ENCODE peak calls at places on chromosomes 6 and 20, in four cellular contexts. One of them, this sample, is unnamed.

GRCh38 chr6:92160226-92160625 is 1259.1 kb downstream of the EPHA7 start:
- DNase-seq in heart right ventricle: no peak
- DNase-seq in sigmoid colon: no peak
- DNase-seq in Calu3: no peak
- DNase-seq in this sample: no peak

GRCh38 chr6:13234130-13234529 is 94.2 kb downstream of the TBC1D7 start:
- DNase-seq in heart right ventricle: no peak
- DNase-seq in sigmoid colon: no peak
- DNase-seq in Calu3: no peak
- DNase-seq in this sample: no peak

GRCh38 chr6:74439412-74439811 is 743.4 kb downstream of the CD109 start:
- DNase-seq in heart right ventricle: no peak
- DNase-seq in sigmoid colon: no peak
- DNase-seq in Calu3: no peak
- DNase-seq in this sample: no peak

GRCh38 chr6:21846541-21847451 is 253.2 kb downstream of the SOX4 start:
- DNase-seq in heart right ventricle: no peak
- DNase-seq in sigmoid colon: no peak
- DNase-seq in Calu3: peak
- DNase-seq in this sample: no peak

GRCh38 chr6:109455161-109455501 is 441 bp downstream of the MICAL1 start:
- DNase-seq in heart right ventricle: no peak
- DNase-seq in sigmoid colon: no peak
- DNase-seq in Calu3: peak
- DNase-seq in this sample: no peak

GRCh38 chr6:130752292-130752691 is 74.9 kb upstream of the SMLR1 start:
- DNase-seq in heart right ventricle: no peak
- DNase-seq in sigmoid colon: no peak
- DNase-seq in Calu3: no peak
- DNase-seq in this sample: no peak

GRCh38 chr6:111121789-111122350 is 34.6 kb downstream of the SLC16A10 start:
- DNase-seq in heart right ventricle: no peak
- DNase-seq in sigmoid colon: no peak
- DNase-seq in Calu3: no peak
- DNase-seq in this sample: no peak

GRCh38 chr6:74780831-74781230 is 425.0 kb downstream of the COL12A1 start:
- DNase-seq in heart right ventricle: no peak
- DNase-seq in sigmoid colon: no peak
- DNase-seq in Calu3: no peak
- DNase-seq in this sample: no peak

GRCh38 chr6:82410151-82410621 is 46.6 kb downstream of the TPBG start:
- DNase-seq in heart right ventricle: no peak
- DNase-seq in sigmoid colon: no peak
- DNase-seq in Calu3: no peak
- DNase-seq in this sample: no peak

GRCh38 chr6:88298446-88298845 is 132.3 kb upstream of the CNR1 start:
- DNase-seq in heart right ventricle: no peak
- DNase-seq in sigmoid colon: no peak
- DNase-seq in Calu3: no peak
- DNase-seq in this sample: no peak

GRCh38 chr6:136923116-136923953 is 1.2 kb downstream of the SLC35D3 start:
- DNase-seq in heart right ventricle: no peak
- DNase-seq in sigmoid colon: no peak
- DNase-seq in Calu3: no peak
- DNase-seq in this sample: no peak

GRCh38 chr6:130575971-130576370 is 210.2 kb downstream of the TMEM200A start:
- DNase-seq in heart right ventricle: no peak
- DNase-seq in sigmoid colon: no peak
- DNase-seq in Calu3: no peak
- DNase-seq in this sample: no peak

GRCh38 chr6:5619249-5619648 is 357.9 kb downstream of the FARS2 start:
- DNase-seq in heart right ventricle: no peak
- DNase-seq in sigmoid colon: no peak
- DNase-seq in Calu3: no peak
- DNase-seq in this sample: no peak

GRCh38 chr6:3162565-3163247 is 5.4 kb upstream of the TUBB2A start:
- DNase-seq in heart right ventricle: peak
- DNase-seq in sigmoid colon: peak
- DNase-seq in Calu3: peak
- DNase-seq in this sample: peak
- TF ChIP-seq CTCF in heart right ventricle: peak
- TF ChIP-seq CTCF in sigmoid colon: peak
- TF ChIP-seq CTCF in Calu3: no peak
- TF ChIP-seq CTCF in this sample: no peak

GRCh38 chr6:153312633-153313032 is 181.6 kb upstream of the RGS17 start:
- DNase-seq in heart right ventricle: peak
- DNase-seq in sigmoid colon: no peak
- DNase-seq in Calu3: peak
- DNase-seq in this sample: peak
- TF ChIP-seq CTCF in heart right ventricle: no peak
- TF ChIP-seq CTCF in sigmoid colon: no peak
- TF ChIP-seq CTCF in Calu3: no peak
- TF ChIP-seq CTCF in this sample: no peak

DNA sequence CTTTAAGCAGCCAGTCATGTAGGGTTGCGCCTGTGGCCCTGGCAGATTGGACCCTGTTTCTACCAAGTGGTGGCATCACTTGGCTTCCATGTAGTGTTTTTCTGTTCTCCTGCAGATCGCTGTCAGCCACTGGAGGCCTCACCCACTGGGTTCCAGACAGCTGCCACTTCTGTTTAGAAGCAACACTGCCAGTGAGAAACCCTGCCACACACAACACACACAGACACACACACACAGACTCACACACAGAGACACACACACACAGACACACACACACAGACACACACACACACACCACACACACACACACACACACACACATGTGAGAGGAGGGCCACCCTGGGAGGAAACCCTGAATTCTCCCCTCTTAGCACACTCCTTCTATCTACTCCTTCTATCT is 51.8 kb downstream of the UTRN start:
- DNase-seq in heart right ventricle: no peak
- DNase-seq in sigmoid colon: no peak
- DNase-seq in Calu3: no peak
- DNase-seq in this sample: no peak
- TF ChIP-seq CTCF in heart right ventricle: no peak
- TF ChIP-seq CTCF in sigmoid colon: no peak
- TF ChIP-seq CTCF in Calu3: no peak
- TF ChIP-seq CTCF in this sample: no peak

DNA sequence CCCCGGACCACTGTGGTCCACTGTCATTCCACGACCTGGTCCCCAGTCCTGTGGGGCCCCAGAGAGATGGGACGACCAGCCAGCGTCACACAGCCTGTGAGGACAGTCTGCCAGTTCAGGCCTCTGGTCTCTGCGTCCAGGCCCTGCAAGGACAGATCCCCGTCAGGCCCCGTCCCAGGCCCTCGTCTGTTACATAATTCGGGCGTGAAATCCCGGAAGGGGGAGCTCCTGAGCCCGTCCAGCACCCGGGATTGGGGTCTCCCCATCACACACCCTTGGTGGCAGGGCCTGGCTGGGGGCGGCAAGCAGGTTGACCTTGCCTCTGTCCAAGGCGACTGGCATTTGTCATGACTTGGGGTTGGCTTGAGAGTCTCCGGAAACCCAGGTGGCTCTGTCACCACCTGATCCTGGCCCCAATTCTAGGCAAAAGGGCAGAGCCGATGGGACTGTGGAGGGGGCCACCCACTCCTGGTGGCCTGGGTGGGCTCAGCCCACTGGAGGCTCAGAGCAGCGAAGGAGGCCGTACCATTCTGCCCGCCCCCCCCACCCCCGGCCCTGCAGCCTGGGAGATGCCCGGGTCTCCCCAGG is 73.8 kb upstream of the GATA5 start:
- DNase-seq in heart right ventricle: no peak
- DNase-seq in sigmoid colon: peak
- DNase-seq in Calu3: no peak
- DNase-seq in this sample: no peak
- TF ChIP-seq CTCF in heart right ventricle: peak
- TF ChIP-seq CTCF in sigmoid colon: no peak
- TF ChIP-seq CTCF in Calu3: peak
- TF ChIP-seq CTCF in this sample: no peak

GRCh38 chr6:7993952-7994351 is 70.2 kb downstream of the BLOC1S5 start:
- DNase-seq in heart right ventricle: no peak
- DNase-seq in sigmoid colon: no peak
- DNase-seq in Calu3: no peak
- DNase-seq in this sample: no peak
- TF ChIP-seq CTCF in heart right ventricle: no peak
- TF ChIP-seq CTCF in sigmoid colon: no peak
- TF ChIP-seq CTCF in Calu3: no peak
- TF ChIP-seq CTCF in this sample: no peak

DNA sequence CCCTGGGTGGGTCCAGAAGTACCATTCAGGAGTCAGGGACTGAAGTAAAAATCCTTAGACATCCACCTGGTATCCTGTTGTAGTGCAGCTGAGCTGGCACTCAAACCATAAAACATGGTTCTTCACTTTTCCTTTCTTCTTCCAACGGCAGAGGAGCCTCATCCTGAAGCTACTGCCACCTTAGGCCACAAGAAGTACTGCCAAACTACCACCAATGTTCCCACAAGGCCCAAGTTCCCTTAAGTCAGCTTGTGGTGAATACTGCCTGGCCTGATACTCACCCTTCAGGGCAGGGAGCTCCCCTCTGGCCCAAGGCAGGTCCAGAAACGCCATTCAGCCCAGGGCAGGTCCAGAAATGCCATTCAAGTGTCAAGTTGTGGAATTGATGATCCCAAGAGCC is 1053.4 kb upstream of the CITED2 start:
- DNase-seq in heart right ventricle: no peak
- DNase-seq in sigmoid colon: no peak
- DNase-seq in Calu3: no peak
- DNase-seq in this sample: no peak
- TF ChIP-seq CTCF in heart right ventricle: no peak
- TF ChIP-seq CTCF in sigmoid colon: no peak
- TF ChIP-seq CTCF in Calu3: no peak
- TF ChIP-seq CTCF in this sample: no peak